ENCODE peak calls at places on chromosomes 4 and X, in four cellular contexts. C is SK-N-SH, T is K562, R is HCT116. S is an unnamed sample.

GRCh38 chr4:76253511-76253910 is 2.0 kb downstream of the FAM47E start:
- DNase-seq in T (no peak), R (no peak), C (no peak), S (no peak)

GRCh38 chr4:125115476-125115875 is 199.3 kb upstream of the FAT4 start:
- DNase-seq in R (no peak), T (no peak), C (no peak), S (no peak)

GRCh38 chr4:24625091-24625490 is 40.7 kb upstream of the DHX15 start:
- DNase-seq in T (no peak), C (no peak), R (no peak), S (no peak)

GRCh38 chr4:104896623-104897296 is 249.9 kb upstream of the TET2 start:
- DNase-seq in T (no peak), R (no peak), C (no peak), S (no peak)

GRCh38 chr4:53653484-53654053 is 62.3 kb upstream of the LNX1 start:
- DNase-seq in T (no peak), R (no peak), C (peak; percentile 9), S (no peak)

GRCh38 chr4:68906238-68907137 is 45.1 kb downstream of the UGT2A3 start:
- DNase-seq in R (no peak), C (no peak), T (no peak), S (peak; percentile 84)

GRCh38 chrX:154096140-154097002 is 1.1 kb downstream of the MECP2 start:
- DNase-seq in T (peak; percentile 42), C (no peak), R (no peak), S (no peak)

GRCh38 chrX:155819966-155820491 is 61.1 kb upstream of the VAMP7 start:
- DNase-seq in R (peak; percentile 75), C (peak; percentile 49), T (peak; percentile 80), S (peak; percentile 83)

GRCh38 chr4:150357829-150358228 is 224.1 kb upstream of the MAB21L2 start:
- DNase-seq in C (no peak), T (no peak), R (no peak), S (no peak)

GRCh38 chr4:52911684-52912294 is 49.7 kb downstream of the RASL11B start:
- DNase-seq in R (peak; percentile 77), T (peak; percentile 83), C (peak; percentile 58), S (peak; percentile 96)

GRCh38 chr4:103996637-103997036 is 276.9 kb upstream of the TACR3 start:
- DNase-seq in T (no peak), C (no peak), R (peak; percentile 78), S (peak; percentile 86)

GRCh38 chr4:89752932-89753598 is 83.9 kb downstream of the SNCA start:
- DNase-seq in R (no peak), T (no peak), C (peak; percentile 33), S (no peak)

GRCh38 chr4:131650951-131651350 is 1498.1 kb upstream of the PCDH10 start:
- DNase-seq in T (no peak), R (no peak), C (no peak), S (no peak)

GRCh38 chrX:13506574-13506973 is 62.8 kb upstream of the EGFL6 start:
- DNase-seq in R (peak; percentile 28), T (peak; percentile 66), C (peak; percentile 62), S (peak; percentile 46)

GRCh38 chrX:39361736-39362135 is 560.5 kb downstream of the MID1IP1 start:
- DNase-seq in R (no peak), T (no peak), C (no peak), S (no peak)

GRCh38 chrX:149365552-149365951 is 139.6 kb downstream of the IDS start:
- DNase-seq in T (no peak), R (no peak), C (no peak), S (no peak)

GRCh38 chr4:139552506-139552905 is 3.5 kb downstream of the SETD7 start:
- DNase-seq in C (no peak), T (no peak), R (no peak), S (no peak)

GRCh38 chr4:134024251-134024650 is 177.3 kb downstream of the PABPC4L start:
- DNase-seq in C (no peak), T (no peak), R (peak; percentile 34), S (peak; percentile 57)

GRCh38 chr4:139167774-139168444 is 9.1 kb downstream of the ELF2 start:
- DNase-seq in R (peak; percentile 35), T (peak; percentile 69), C (peak; percentile 48), S (peak; percentile 70)

GRCh38 chr4:10006604-10007435 is 14.5 kb downstream of the SLC2A9 start:
- DNase-seq in C (no peak), R (peak; percentile 77), T (no peak), S (no peak)

GRCh38 chrX:124217289-124218251 is 114.9 kb upstream of the TEX13D start:
- DNase-seq in R (no peak), T (peak; percentile 14), C (no peak), S (peak; percentile 42)

GRCh38 chr4:114180481-114180880 is 201.0 kb upstream of the ARSJ start:
- DNase-seq in T (peak; percentile 6), R (peak; percentile 47), C (no peak), S (peak; percentile 77)

GRCh38 chr4:71472946-71473345 is 134.1 kb downstream of the SLC4A4 start:
- DNase-seq in R (no peak), C (no peak), T (no peak), S (no peak)

GRCh38 chr4:1232661-1233621 is 16.0 kb downstream of the CTBP1 start:
- DNase-seq in R (no peak), C (peak; percentile 96), T (no peak), S (peak; percentile 50)

GRCh38 chrX:69556094-69557011 is 52.2 kb downstream of the NALF2 start:
- DNase-seq in C (no peak), T (peak; percentile 46), R (peak; percentile 84), S (peak; percentile 88)

GRCh38 chrX:45379186-45379585 is 178.5 kb upstream of the DIPK2B start:
- DNase-seq in C (no peak), R (no peak), T (no peak), S (no peak)

GRCh38 chr4:153676491-153676890 is 7.6 kb upstream of the TLR2 start:
- DNase-seq in T (no peak), C (no peak), R (no peak), S (no peak)

GRCh38 chrX:131279617-131280016 is 9.5 kb downstream of the IGSF1 start:
- DNase-seq in C (no peak), T (no peak), R (no peak), S (peak; percentile 37)

GRCh38 chrX:35098419-35098818 is 155.8 kb downstream of the FAM47B start:
- DNase-seq in T (no peak), C (no peak), R (no peak), S (no peak)

GRCh38 chrX:151722241-151722846 is 6.5 kb downstream of the FATE1 start:
- DNase-seq in C (peak; percentile 58), T (peak; percentile 62), R (peak; percentile 2), S (peak; percentile 72)

GRCh38 chrX:77788050-77788449 is 2.0 kb upstream of the ATRX start:
- DNase-seq in T (peak; percentile 40), C (no peak), R (peak; percentile 26), S (peak; percentile 21)

GRCh38 chr4:141132689-141133145 is 552 bp downstream of the RNF150 start:
- DNase-seq in T (no peak), C (peak; percentile 92), R (no peak), S (peak; percentile 52)

GRCh38 chr4:118280501-118281218 is 72.1 kb downstream of the PRSS12 start:
- DNase-seq in C (peak; percentile 50), R (peak; percentile 67), T (peak; percentile 73), S (peak; percentile 80)

GRCh38 chr4:11632488-11632887 is 203.8 kb upstream of the HS3ST1 start:
- DNase-seq in R (peak; percentile 95), T (no peak), C (no peak), S (no peak)

GRCh38 chr4:189090174-189090814 is 850.4 kb upstream of the FRG1 start:
- DNase-seq in R (peak; percentile 19), T (no peak), C (peak; percentile 40), S (peak; percentile 80)

GRCh38 chrX:101220881-101221280 is 1.3 kb downstream of the DRP2 start:
- DNase-seq in T (no peak), R (no peak), C (no peak), S (no peak)

DNA sequence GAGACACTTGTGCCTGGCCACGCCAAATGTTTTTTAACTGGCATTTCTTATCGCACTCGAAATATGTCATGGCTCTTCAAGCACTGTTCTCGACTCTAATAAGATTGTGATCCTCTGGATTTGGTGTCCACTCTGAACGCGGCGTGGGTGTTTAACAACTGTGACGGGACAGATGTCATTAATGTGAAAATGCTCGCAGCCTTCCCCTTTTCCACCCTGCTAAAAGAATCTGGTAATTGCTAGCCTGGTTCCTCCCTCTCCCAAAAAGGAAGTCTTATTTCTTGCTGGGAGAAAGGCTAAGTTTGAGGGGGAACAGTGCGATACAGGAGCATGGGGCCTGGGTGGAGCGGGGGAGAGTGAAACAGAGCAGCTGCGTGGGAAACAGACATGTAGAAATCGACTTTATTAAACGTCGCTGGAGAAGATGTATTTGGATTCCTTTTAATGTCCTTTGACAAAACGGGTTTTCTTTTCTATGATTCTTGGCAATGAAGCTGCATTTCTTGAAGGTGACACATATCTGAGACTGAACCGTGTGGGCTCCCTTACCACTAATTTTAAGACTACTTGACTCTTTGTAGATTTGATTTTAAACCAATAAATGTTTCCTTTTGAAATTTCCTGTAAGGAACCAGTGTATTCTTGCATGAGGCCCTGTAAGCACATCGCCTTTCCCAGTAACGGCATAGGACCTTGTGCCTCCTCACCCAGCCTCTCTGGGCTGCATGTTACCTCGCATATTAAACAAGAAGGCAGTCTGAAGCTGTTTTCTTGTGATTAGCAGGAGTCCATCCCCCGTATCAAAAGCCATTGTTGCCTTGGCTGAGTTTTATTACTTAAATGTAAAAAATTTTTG is 17.8 kb downstream of the TBC1D1 start:
- DNase-seq in T (no peak), R (no peak), C (no peak), S (no peak)
- H3K4me3 ChIP-seq in T (no peak overlapping the region), R (no peak overlapping the region), C (no peak overlapping the region), S (no peak overlapping the region)

GRCh38 chrX:9947395-9947794 is 19.8 kb upstream of the CLDN34 start:
- DNase-seq in T (no peak), R (no peak), C (no peak), S (no peak)
- TF ChIP-seq REST in T (no peak), R (no peak), C (no peak), S (no peak)

GRCh38 chr4:164949448-164950118 is 27.9 kb downstream of the TRIM61 start:
- DNase-seq in R (no peak), C (no peak), T (no peak), S (peak; percentile 65)
- H2AFZ ChIP-seq in R (no peak overlapping the region), C (no peak overlapping the region), T (no peak overlapping the region), S (no peak overlapping the region)

GRCh38 chr4:151659631-151660030 is 101.2 kb downstream of the GATB start:
- DNase-seq in R (no peak), T (no peak), C (no peak), S (no peak)

GRCh38 chr4:151661873-151662272 is 98.9 kb downstream of the GATB start:
- DNase-seq in R (no peak), C (no peak), T (no peak), S (no peak)

GRCh38 chr4:151657896-151658295 is 102.9 kb downstream of the GATB start:
- DNase-seq in R (no peak), C (no peak), T (no peak), S (no peak)

GRCh38 chr4:151660676-151661075 is 100.1 kb downstream of the GATB start:
- DNase-seq in C (no peak), T (no peak), R (no peak), S (no peak)

DNA sequence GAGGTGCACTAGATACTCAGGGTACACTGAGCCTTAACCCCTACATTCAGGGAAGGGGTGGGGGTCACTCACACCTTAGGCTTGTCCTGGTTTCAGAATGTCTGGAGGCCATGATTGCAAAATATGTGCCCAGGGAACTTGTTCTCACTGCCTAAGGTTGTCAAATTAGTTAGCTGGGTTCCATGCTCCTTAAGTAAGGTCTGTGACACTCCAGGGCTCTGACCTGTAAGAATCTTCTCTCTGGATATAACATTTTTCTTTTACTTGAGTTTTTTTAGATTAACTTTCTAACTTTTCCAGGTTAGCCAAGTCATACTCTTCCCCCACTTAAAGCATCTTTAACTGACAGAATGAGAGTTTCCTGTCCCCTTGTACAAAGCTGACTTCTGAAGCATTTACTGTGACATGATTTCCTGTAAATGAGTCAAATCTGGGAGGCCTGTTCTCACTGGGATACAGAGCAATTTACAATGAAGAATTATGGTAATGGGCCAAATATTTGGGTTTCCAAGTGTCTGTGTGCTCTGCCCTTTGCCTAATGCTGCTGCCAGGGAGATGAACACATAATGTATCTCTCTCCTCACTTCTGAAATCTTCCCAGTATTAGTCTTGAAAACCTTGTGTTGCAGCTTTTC is 101.7 kb downstream of the GATB start:
- DNase-seq in C (no peak), T (no peak), R (no peak), S (no peak)
- H3K4me3 ChIP-seq in C (no peak overlapping the region), T (no peak overlapping the region), R (no peak overlapping the region), S (no peak overlapping the region)